ENCODE peak calls at places on chromosomes 4 and X, in eight cellular contexts. One of them, this sample, is unnamed.

GRCh38 chr4:76611611-76612010 is 176.6 kb downstream of the SHROOM3 start:
- DNase-seq in A549: no peak
- DNase-seq in fibroblast of lung: no peak
- DNase-seq in mesothelial cell of epicardium: no peak
- DNase-seq in stimulated activated CD8-positive, alpha-beta memory T cell treated with anti-CD3 and anti-CD28 coated beads, Interleukin-4, amount 100 ng/mL, for 24 hours: no peak
- DNase-seq in neural crest cell: no peak
- DNase-seq in Daoy: peak
- DNase-seq in brain microvascular endothelial cell: no peak
- DNase-seq in this sample: peak

GRCh38 chrX:123085311-123085940 is 98.7 kb upstream of the GRIA3 start:
- DNase-seq in A549: no peak
- DNase-seq in fibroblast of lung: no peak
- DNase-seq in mesothelial cell of epicardium: no peak
- DNase-seq in stimulated activated CD8-positive, alpha-beta memory T cell treated with anti-CD3 and anti-CD28 coated beads, Interleukin-4, amount 100 ng/mL, for 24 hours: no peak
- DNase-seq in neural crest cell: no peak
- DNase-seq in Daoy: no peak
- DNase-seq in brain microvascular endothelial cell: peak
- DNase-seq in this sample: no peak

GRCh38 chr4:89324671-89325070 is 17.1 kb upstream of the GPRIN3 start:
- DNase-seq in A549: no peak
- DNase-seq in fibroblast of lung: no peak
- DNase-seq in mesothelial cell of epicardium: no peak
- DNase-seq in stimulated activated CD8-positive, alpha-beta memory T cell treated with anti-CD3 and anti-CD28 coated beads, Interleukin-4, amount 100 ng/mL, for 24 hours: no peak
- DNase-seq in neural crest cell: no peak
- DNase-seq in Daoy: peak
- DNase-seq in brain microvascular endothelial cell: peak
- DNase-seq in this sample: no peak

GRCh38 chrX:106415276-106415895 is 196.4 kb upstream of the RADX start:
- DNase-seq in A549: no peak
- DNase-seq in fibroblast of lung: peak
- DNase-seq in mesothelial cell of epicardium: no peak
- DNase-seq in stimulated activated CD8-positive, alpha-beta memory T cell treated with anti-CD3 and anti-CD28 coated beads, Interleukin-4, amount 100 ng/mL, for 24 hours: no peak
- DNase-seq in neural crest cell: no peak
- DNase-seq in Daoy: peak
- DNase-seq in brain microvascular endothelial cell: peak
- DNase-seq in this sample: peak

GRCh38 chr4:110959041-110959643 is 336.3 kb upstream of the PITX2 start:
- DNase-seq in A549: no peak
- DNase-seq in fibroblast of lung: peak
- DNase-seq in mesothelial cell of epicardium: no peak
- DNase-seq in stimulated activated CD8-positive, alpha-beta memory T cell treated with anti-CD3 and anti-CD28 coated beads, Interleukin-4, amount 100 ng/mL, for 24 hours: no peak
- DNase-seq in neural crest cell: no peak
- DNase-seq in Daoy: no peak
- DNase-seq in brain microvascular endothelial cell: no peak
- DNase-seq in this sample: peak

GRCh38 chr4:108024078-108024990 is 34.6 kb downstream of the HADH start:
- DNase-seq in A549: no peak
- DNase-seq in fibroblast of lung: no peak
- DNase-seq in mesothelial cell of epicardium: no peak
- DNase-seq in stimulated activated CD8-positive, alpha-beta memory T cell treated with anti-CD3 and anti-CD28 coated beads, Interleukin-4, amount 100 ng/mL, for 24 hours: no peak
- DNase-seq in neural crest cell: no peak
- DNase-seq in Daoy: no peak
- DNase-seq in brain microvascular endothelial cell: no peak
- DNase-seq in this sample: no peak

GRCh38 chrX:38365939-38366338 is 13.5 kb downstream of the OTC start:
- DNase-seq in A549: no peak
- DNase-seq in fibroblast of lung: no peak
- DNase-seq in mesothelial cell of epicardium: no peak
- DNase-seq in stimulated activated CD8-positive, alpha-beta memory T cell treated with anti-CD3 and anti-CD28 coated beads, Interleukin-4, amount 100 ng/mL, for 24 hours: no peak
- DNase-seq in neural crest cell: no peak
- DNase-seq in Daoy: no peak
- DNase-seq in brain microvascular endothelial cell: no peak
- DNase-seq in this sample: no peak

GRCh38 chr4:19807505-19807904 is 444.2 kb upstream of the SLIT2 start:
- DNase-seq in A549: no peak
- DNase-seq in fibroblast of lung: peak
- DNase-seq in mesothelial cell of epicardium: no peak
- DNase-seq in stimulated activated CD8-positive, alpha-beta memory T cell treated with anti-CD3 and anti-CD28 coated beads, Interleukin-4, amount 100 ng/mL, for 24 hours: no peak
- DNase-seq in neural crest cell: no peak
- DNase-seq in Daoy: peak
- DNase-seq in brain microvascular endothelial cell: peak
- DNase-seq in this sample: peak

GRCh38 chrX:41808042-41808441 is 84.1 kb downstream of the GPR82 start:
- DNase-seq in A549: no peak
- DNase-seq in fibroblast of lung: no peak
- DNase-seq in mesothelial cell of epicardium: no peak
- DNase-seq in stimulated activated CD8-positive, alpha-beta memory T cell treated with anti-CD3 and anti-CD28 coated beads, Interleukin-4, amount 100 ng/mL, for 24 hours: no peak
- DNase-seq in neural crest cell: no peak
- DNase-seq in Daoy: no peak
- DNase-seq in brain microvascular endothelial cell: no peak
- DNase-seq in this sample: no peak

GRCh38 chr4:83618431-83618830 is 82.5 kb downstream of the GPAT3 start:
- DNase-seq in A549: peak
- DNase-seq in fibroblast of lung: peak
- DNase-seq in mesothelial cell of epicardium: no peak
- DNase-seq in stimulated activated CD8-positive, alpha-beta memory T cell treated with anti-CD3 and anti-CD28 coated beads, Interleukin-4, amount 100 ng/mL, for 24 hours: no peak
- DNase-seq in neural crest cell: no peak
- DNase-seq in Daoy: peak
- DNase-seq in brain microvascular endothelial cell: peak
- DNase-seq in this sample: peak

GRCh38 chr4:56757270-56757746 is 64.2 kb downstream of the SPINK2 start:
- DNase-seq in A549: peak
- DNase-seq in fibroblast of lung: peak
- DNase-seq in mesothelial cell of epicardium: no peak
- DNase-seq in stimulated activated CD8-positive, alpha-beta memory T cell treated with anti-CD3 and anti-CD28 coated beads, Interleukin-4, amount 100 ng/mL, for 24 hours: no peak
- DNase-seq in neural crest cell: no peak
- DNase-seq in Daoy: peak
- DNase-seq in brain microvascular endothelial cell: peak
- DNase-seq in this sample: no peak

GRCh38 chr4:185222598-185222997 is 13.2 kb downstream of the SNX25 start:
- DNase-seq in A549: no peak
- DNase-seq in fibroblast of lung: peak
- DNase-seq in mesothelial cell of epicardium: no peak
- DNase-seq in stimulated activated CD8-positive, alpha-beta memory T cell treated with anti-CD3 and anti-CD28 coated beads, Interleukin-4, amount 100 ng/mL, for 24 hours: no peak
- DNase-seq in neural crest cell: no peak
- DNase-seq in Daoy: no peak
- DNase-seq in brain microvascular endothelial cell: no peak
- DNase-seq in this sample: no peak

GRCh38 chrX:153410328-153410727 is 944 bp upstream of the ZFP92 start:
- DNase-seq in A549: no peak
- DNase-seq in fibroblast of lung: no peak
- DNase-seq in mesothelial cell of epicardium: no peak
- DNase-seq in stimulated activated CD8-positive, alpha-beta memory T cell treated with anti-CD3 and anti-CD28 coated beads, Interleukin-4, amount 100 ng/mL, for 24 hours: no peak
- DNase-seq in neural crest cell: no peak
- DNase-seq in Daoy: no peak
- DNase-seq in brain microvascular endothelial cell: no peak
- DNase-seq in this sample: no peak

GRCh38 chr4:86036729-86037128 is 323.1 kb downstream of the MAPK10 start:
- DNase-seq in A549: no peak
- DNase-seq in fibroblast of lung: peak
- DNase-seq in mesothelial cell of epicardium: no peak
- DNase-seq in stimulated activated CD8-positive, alpha-beta memory T cell treated with anti-CD3 and anti-CD28 coated beads, Interleukin-4, amount 100 ng/mL, for 24 hours: no peak
- DNase-seq in neural crest cell: no peak
- DNase-seq in Daoy: peak
- DNase-seq in brain microvascular endothelial cell: peak
- DNase-seq in this sample: peak

GRCh38 chrX:40009462-40009851 is 88.3 kb downstream of the BCOR start:
- DNase-seq in A549: no peak
- DNase-seq in fibroblast of lung: no peak
- DNase-seq in mesothelial cell of epicardium: no peak
- DNase-seq in stimulated activated CD8-positive, alpha-beta memory T cell treated with anti-CD3 and anti-CD28 coated beads, Interleukin-4, amount 100 ng/mL, for 24 hours: no peak
- DNase-seq in neural crest cell: no peak
- DNase-seq in Daoy: no peak
- DNase-seq in brain microvascular endothelial cell: no peak
- DNase-seq in this sample: no peak

GRCh38 chr4:147334478-147334877 is 146.4 kb upstream of the EDNRA start:
- DNase-seq in A549: no peak
- DNase-seq in fibroblast of lung: peak
- DNase-seq in mesothelial cell of epicardium: no peak
- DNase-seq in stimulated activated CD8-positive, alpha-beta memory T cell treated with anti-CD3 and anti-CD28 coated beads, Interleukin-4, amount 100 ng/mL, for 24 hours: no peak
- DNase-seq in neural crest cell: no peak
- DNase-seq in Daoy: no peak
- DNase-seq in brain microvascular endothelial cell: no peak
- DNase-seq in this sample: peak

GRCh38 chrX:37485429-37485828 is 86.0 kb upstream of the LANCL3 start:
- DNase-seq in A549: no peak
- DNase-seq in fibroblast of lung: no peak
- DNase-seq in mesothelial cell of epicardium: no peak
- DNase-seq in stimulated activated CD8-positive, alpha-beta memory T cell treated with anti-CD3 and anti-CD28 coated beads, Interleukin-4, amount 100 ng/mL, for 24 hours: no peak
- DNase-seq in neural crest cell: no peak
- DNase-seq in Daoy: no peak
- DNase-seq in brain microvascular endothelial cell: no peak
- DNase-seq in this sample: no peak

GRCh38 chr4:61068745-61069144 is 131.4 kb upstream of the ADGRL3 start:
- DNase-seq in A549: no peak
- DNase-seq in fibroblast of lung: peak
- DNase-seq in mesothelial cell of epicardium: no peak
- DNase-seq in stimulated activated CD8-positive, alpha-beta memory T cell treated with anti-CD3 and anti-CD28 coated beads, Interleukin-4, amount 100 ng/mL, for 24 hours: no peak
- DNase-seq in neural crest cell: no peak
- DNase-seq in Daoy: peak
- DNase-seq in brain microvascular endothelial cell: peak
- DNase-seq in this sample: no peak

GRCh38 chr4:139672732-139673131 is 7.1 kb downstream of the MGST2 start:
- DNase-seq in A549: no peak
- DNase-seq in fibroblast of lung: no peak
- DNase-seq in mesothelial cell of epicardium: no peak
- DNase-seq in stimulated activated CD8-positive, alpha-beta memory T cell treated with anti-CD3 and anti-CD28 coated beads, Interleukin-4, amount 100 ng/mL, for 24 hours: no peak
- DNase-seq in neural crest cell: no peak
- DNase-seq in Daoy: no peak
- DNase-seq in brain microvascular endothelial cell: no peak
- DNase-seq in this sample: no peak

GRCh38 chr4:145099653-145100052 is 1.5 kb downstream of the ABCE1 start:
- DNase-seq in A549: no peak
- DNase-seq in fibroblast of lung: peak
- DNase-seq in mesothelial cell of epicardium: no peak
- DNase-seq in stimulated activated CD8-positive, alpha-beta memory T cell treated with anti-CD3 and anti-CD28 coated beads, Interleukin-4, amount 100 ng/mL, for 24 hours: no peak
- DNase-seq in neural crest cell: no peak
- DNase-seq in Daoy: no peak
- DNase-seq in brain microvascular endothelial cell: no peak
- DNase-seq in this sample: peak

GRCh38 chrX:10619311-10620015 is 922 bp downstream of the MID1 start:
- DNase-seq in A549: no peak
- DNase-seq in fibroblast of lung: no peak
- DNase-seq in mesothelial cell of epicardium: no peak
- DNase-seq in stimulated activated CD8-positive, alpha-beta memory T cell treated with anti-CD3 and anti-CD28 coated beads, Interleukin-4, amount 100 ng/mL, for 24 hours: no peak
- DNase-seq in neural crest cell: no peak
- DNase-seq in Daoy: no peak
- DNase-seq in brain microvascular endothelial cell: peak
- DNase-seq in this sample: peak

GRCh38 chr4:108193891-108194672 is 25.4 kb upstream of the LEF1 start:
- DNase-seq in A549: no peak
- DNase-seq in fibroblast of lung: no peak
- DNase-seq in mesothelial cell of epicardium: no peak
- DNase-seq in stimulated activated CD8-positive, alpha-beta memory T cell treated with anti-CD3 and anti-CD28 coated beads, Interleukin-4, amount 100 ng/mL, for 24 hours: no peak
- DNase-seq in neural crest cell: no peak
- DNase-seq in Daoy: no peak
- DNase-seq in brain microvascular endothelial cell: no peak
- DNase-seq in this sample: no peak

GRCh38 chrX:2417205-2417604 is 83.6 kb downstream of the DHRSX start:
- DNase-seq in A549: no peak
- DNase-seq in fibroblast of lung: no peak
- DNase-seq in mesothelial cell of epicardium: no peak
- DNase-seq in stimulated activated CD8-positive, alpha-beta memory T cell treated with anti-CD3 and anti-CD28 coated beads, Interleukin-4, amount 100 ng/mL, for 24 hours: no peak
- DNase-seq in neural crest cell: no peak
- DNase-seq in Daoy: no peak
- DNase-seq in brain microvascular endothelial cell: no peak
- DNase-seq in this sample: no peak

GRCh38 chr4:120948382-120948781 is 25.9 kb upstream of the PRDM5 start:
- DNase-seq in A549: no peak
- DNase-seq in fibroblast of lung: no peak
- DNase-seq in mesothelial cell of epicardium: no peak
- DNase-seq in stimulated activated CD8-positive, alpha-beta memory T cell treated with anti-CD3 and anti-CD28 coated beads, Interleukin-4, amount 100 ng/mL, for 24 hours: no peak
- DNase-seq in neural crest cell: no peak
- DNase-seq in Daoy: no peak
- DNase-seq in brain microvascular endothelial cell: no peak
- DNase-seq in this sample: no peak

GRCh38 chr4:168432419-168433146 is 47.7 kb downstream of the DDX60L start:
- DNase-seq in A549: no peak
- DNase-seq in fibroblast of lung: no peak
- DNase-seq in mesothelial cell of epicardium: no peak
- DNase-seq in stimulated activated CD8-positive, alpha-beta memory T cell treated with anti-CD3 and anti-CD28 coated beads, Interleukin-4, amount 100 ng/mL, for 24 hours: no peak
- DNase-seq in neural crest cell: no peak
- DNase-seq in Daoy: no peak
- DNase-seq in brain microvascular endothelial cell: peak
- DNase-seq in this sample: peak

GRCh38 chr4:1747603-1747967 is 26.3 kb downstream of the TACC3 start:
- DNase-seq in A549: no peak
- DNase-seq in fibroblast of lung: no peak
- DNase-seq in mesothelial cell of epicardium: no peak
- DNase-seq in stimulated activated CD8-positive, alpha-beta memory T cell treated with anti-CD3 and anti-CD28 coated beads, Interleukin-4, amount 100 ng/mL, for 24 hours: no peak
- DNase-seq in neural crest cell: no peak
- DNase-seq in Daoy: no peak
- DNase-seq in brain microvascular endothelial cell: no peak
- DNase-seq in this sample: no peak

GRCh38 chrX:40552768-40553167 is 28.0 kb upstream of the ATP6AP2 start:
- DNase-seq in A549: peak
- DNase-seq in fibroblast of lung: peak
- DNase-seq in mesothelial cell of epicardium: no peak
- DNase-seq in stimulated activated CD8-positive, alpha-beta memory T cell treated with anti-CD3 and anti-CD28 coated beads, Interleukin-4, amount 100 ng/mL, for 24 hours: no peak
- DNase-seq in neural crest cell: no peak
- DNase-seq in Daoy: no peak
- DNase-seq in brain microvascular endothelial cell: no peak
- DNase-seq in this sample: no peak

GRCh38 chrX:7108995-7109634 is 38.4 kb upstream of the STS start:
- DNase-seq in A549: no peak
- DNase-seq in fibroblast of lung: no peak
- DNase-seq in mesothelial cell of epicardium: no peak
- DNase-seq in stimulated activated CD8-positive, alpha-beta memory T cell treated with anti-CD3 and anti-CD28 coated beads, Interleukin-4, amount 100 ng/mL, for 24 hours: no peak
- DNase-seq in neural crest cell: no peak
- DNase-seq in Daoy: no peak
- DNase-seq in brain microvascular endothelial cell: no peak
- DNase-seq in this sample: peak

This sample was measured in endothelial cell of umbilical vein.